ENCODE peak calls at places on chromosomes 13 and 19, in four cellular contexts. One of them, this sample, is unnamed.

GRCh38 chr19:45506246-45506990 is 861 bp upstream of the VASP start:
- DNase-seq in thyroid gland: peak; percentile 93
- DNase-seq in esophagus muscularis mucosa: peak; percentile 97
- DNase-seq in prostate gland: peak; percentile 96
- DNase-seq in this sample: peak; percentile 95

GRCh38 chr13:83414393-83414792 is 467.9 kb downstream of the SLITRK1 start:
- DNase-seq in esophagus muscularis mucosa: no peak
- DNase-seq in prostate gland: no peak
- DNase-seq in thyroid gland: no peak
- DNase-seq in this sample: no peak

GRCh38 chr19:45878043-45878794 is 7.7 kb downstream of the IRF2BP1 start:
- DNase-seq in esophagus muscularis mucosa: no peak
- DNase-seq in thyroid gland: no peak
- DNase-seq in prostate gland: peak; percentile 51
- DNase-seq in this sample: no peak

GRCh38 chr19:29858000-29858596 is 46.3 kb downstream of the CCNE1 start:
- DNase-seq in esophagus muscularis mucosa: no peak
- DNase-seq in thyroid gland: peak; percentile 61
- DNase-seq in prostate gland: no peak
- DNase-seq in this sample: no peak

GRCh38 chr19:38674388-38675133 is 27.1 kb downstream of the ACTN4 start:
- DNase-seq in thyroid gland: no peak
- DNase-seq in esophagus muscularis mucosa: no peak
- DNase-seq in prostate gland: peak; percentile 76
- DNase-seq in this sample: no peak

GRCh38 chr13:114079601-114080536 is 52.6 kb downstream of the RASA3 start:
- DNase-seq in esophagus muscularis mucosa: no peak
- DNase-seq in thyroid gland: no peak
- DNase-seq in prostate gland: no peak
- DNase-seq in this sample: peak; percentile 24

GRCh38 chr13:102724923-102725322 is 30.1 kb upstream of the METTL21C start:
- DNase-seq in prostate gland: no peak
- DNase-seq in thyroid gland: peak; percentile 8
- DNase-seq in esophagus muscularis mucosa: no peak
- DNase-seq in this sample: no peak

GRCh38 chr13:98960331-98961203 is 17.3 kb downstream of the DOCK9 start:
- DNase-seq in esophagus muscularis mucosa: no peak
- DNase-seq in thyroid gland: no peak
- DNase-seq in prostate gland: no peak
- DNase-seq in this sample: no peak

GRCh38 chr13:66888698-66889097 is 341.4 kb downstream of the PCDH9 start:
- DNase-seq in prostate gland: no peak
- DNase-seq in thyroid gland: no peak
- DNase-seq in esophagus muscularis mucosa: no peak
- DNase-seq in this sample: no peak

GRCh38 chr19:24101459-24102122 is 14.6 kb downstream of the ZNF254 start:
- DNase-seq in prostate gland: no peak
- DNase-seq in esophagus muscularis mucosa: no peak
- DNase-seq in thyroid gland: no peak
- DNase-seq in this sample: no peak

GRCh38 chr13:83940742-83941141 is 58.5 kb upstream of the SLITRK1 start:
- DNase-seq in prostate gland: no peak
- DNase-seq in esophagus muscularis mucosa: no peak
- DNase-seq in thyroid gland: no peak
- DNase-seq in this sample: no peak

GRCh38 chr13:100608906-100609305 is 20.3 kb upstream of the GGACT start:
- DNase-seq in thyroid gland: no peak
- DNase-seq in esophagus muscularis mucosa: no peak
- DNase-seq in prostate gland: no peak
- DNase-seq in this sample: no peak
- H3K27ac ChIP-seq in thyroid gland: no peak overlapping the region
- H3K27ac ChIP-seq in esophagus muscularis mucosa: no peak overlapping the region
- H3K27ac ChIP-seq in prostate gland: no peak overlapping the region
- H3K27ac ChIP-seq in this sample: no peak overlapping the region

DNA sequence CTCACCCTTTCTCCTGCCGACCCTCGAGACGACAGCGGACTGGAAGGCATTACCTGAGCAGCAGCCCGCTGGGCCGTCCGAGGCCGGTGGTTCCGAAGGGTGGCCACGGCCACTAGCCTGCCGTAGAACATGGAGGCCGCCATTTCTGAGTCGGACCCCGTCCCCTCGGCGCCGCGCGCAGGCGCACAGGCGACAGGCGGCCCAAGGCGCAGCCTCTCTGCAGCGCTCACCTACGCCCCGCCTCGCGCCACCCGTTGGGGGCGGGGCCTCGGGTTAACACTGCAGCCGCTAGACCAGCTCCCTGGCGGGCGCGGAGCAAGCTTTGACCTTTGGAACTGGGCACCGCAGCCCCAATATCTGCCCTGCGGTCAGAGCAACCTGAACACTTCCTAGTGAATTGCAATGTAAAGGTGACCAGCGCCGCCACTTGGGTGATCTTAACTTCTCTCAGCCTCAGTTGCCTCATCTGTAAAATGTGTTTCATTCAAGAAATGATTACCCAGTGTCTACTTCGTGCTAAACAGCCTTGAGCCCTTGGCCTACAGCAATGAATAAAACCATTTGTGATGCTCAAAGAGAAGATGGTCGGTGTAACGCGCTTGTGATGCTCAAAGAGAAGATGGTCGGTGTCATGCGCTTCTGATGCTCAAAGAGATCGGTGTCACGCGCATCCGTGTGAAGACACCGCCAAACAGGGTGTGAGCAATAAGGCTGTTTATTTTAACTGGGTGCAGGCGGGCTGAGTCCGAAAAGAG is at the start of gene SUCLA2:
- DNase-seq in esophagus muscularis mucosa: peak; percentile 94
- DNase-seq in thyroid gland: peak; percentile 90
- DNase-seq in prostate gland: peak; percentile 79
- DNase-seq in this sample: peak; percentile 77
- TF ChIP-seq POLR2A in esophagus muscularis mucosa: no peak
- TF ChIP-seq POLR2A in thyroid gland: no peak
- TF ChIP-seq POLR2A in prostate gland: peak; percentile 65
- TF ChIP-seq POLR2A in this sample: peak; percentile 56

GRCh38 chr13:35231426-35231825 is 245.1 kb downstream of the MAB21L1 start:
- DNase-seq in prostate gland: no peak
- DNase-seq in esophagus muscularis mucosa: no peak
- DNase-seq in thyroid gland: no peak
- DNase-seq in this sample: no peak
- H3K4me3 ChIP-seq in prostate gland: no peak overlapping the region
- H3K4me3 ChIP-seq in esophagus muscularis mucosa: no peak overlapping the region
- H3K4me3 ChIP-seq in thyroid gland: no peak overlapping the region
- H3K4me3 ChIP-seq in this sample: no peak overlapping the region

GRCh38 chr19:18421371-18421959 is 2.3 kb downstream of the SSBP4 start:
- DNase-seq in prostate gland: no peak
- DNase-seq in thyroid gland: no peak
- DNase-seq in esophagus muscularis mucosa: no peak
- DNase-seq in this sample: no peak
- H3K27ac ChIP-seq in prostate gland: no peak overlapping the region
- H3K27ac ChIP-seq in thyroid gland: no peak overlapping the region
- H3K27ac ChIP-seq in esophagus muscularis mucosa: peak overlapping the region; percentile 88
- H3K27ac ChIP-seq in this sample: peak overlapping the region; percentile 90

GRCh38 chr19:18541992-18542935 is 1.1 kb downstream of the FKBP8 start:
- DNase-seq in prostate gland: no peak
- DNase-seq in esophagus muscularis mucosa: no peak
- DNase-seq in thyroid gland: no peak
- DNase-seq in this sample: no peak
- TF ChIP-seq POLR2A in prostate gland: no peak
- TF ChIP-seq POLR2A in esophagus muscularis mucosa: no peak
- TF ChIP-seq POLR2A in thyroid gland: no peak
- TF ChIP-seq POLR2A in this sample: no peak

GRCh38 chr13:25865391-25865790 is 186.4 kb downstream of the SHISA2 start:
- DNase-seq in esophagus muscularis mucosa: no peak
- DNase-seq in prostate gland: no peak
- DNase-seq in thyroid gland: no peak
- DNase-seq in this sample: no peak
- H3K4me3 ChIP-seq in esophagus muscularis mucosa: no peak overlapping the region
- H3K4me3 ChIP-seq in prostate gland: no peak overlapping the region
- H3K4me3 ChIP-seq in thyroid gland: no peak overlapping the region
- H3K4me3 ChIP-seq in this sample: no peak overlapping the region